ENCODE peak calls at places on chromosomes 16 and 17, in four cellular contexts. D, M, C and H are unnamed samples. For H3K4me1, the result is how much of the 10 kb centered on the place peaks cover.

GRCh38 chr17:60327122-60327869 is 64.6 kb downstream of the USP32 start:
- DNase-seq in D (no peak), M (no peak), C (no peak), H (no peak)

GRCh38 chr17:46053911-46054534 is 55.0 kb downstream of the STH start:
- DNase-seq in D (no peak), M (peak), C (no peak), H (no peak)

GRCh38 chr17:46072998-46073397 is 73.9 kb downstream of the STH start:
- DNase-seq in D (no peak), M (peak), C (no peak), H (no peak)

GRCh38 chr17:67128700-67129099 is 84.3 kb downstream of the CACNG1 start:
- DNase-seq in D (no peak), M (no peak), C (no peak), H (no peak)

GRCh38 chr16:2782583-2783351 is 4.6 kb downstream of the PRSS33 start:
- DNase-seq in D (peak), M (no peak), C (no peak), H (no peak)

GRCh38 chr17:7909080-7909479 is 7.0 kb downstream of the RNF227 start:
- DNase-seq in D (no peak), M (no peak), C (no peak), H (no peak)

GRCh38 chr16:19384656-19385055 is 33.0 kb upstream of the TMC5 start:
- DNase-seq in D (peak), M (no peak), C (no peak), H (peak)

GRCh38 chr17:16428098-16428882 is 12.9 kb downstream of the TRPV2 start:
- DNase-seq in D (no peak), M (peak), C (peak), H (peak)

GRCh38 chr17:41212524-41213169 is 13.8 kb upstream of the KRTAP9-2 start:
- DNase-seq in D (no peak), M (no peak), C (no peak), H (peak)

GRCh38 chr17:83171661-83172060 is 92.3 kb downstream of the METRNL start:
- DNase-seq in D (peak), M (no peak), C (peak), H (peak)

GRCh38 chr17:3167574-3167973 is 29.7 kb upstream of the OR1A2 start:
- DNase-seq in D (no peak), M (no peak), C (no peak), H (no peak)

GRCh38 chr17:57970706-57971105 is 15.5 kb upstream of the CUEDC1 start:
- DNase-seq in D (no peak), M (no peak), C (no peak), H (no peak)

GRCh38 chr17:2235792-2236365 is 67.7 kb downstream of the SMG6 start:
- DNase-seq in D (no peak), M (no peak), C (peak), H (no peak)

GRCh38 chr17:1312261-1312870 is 32.9 kb downstream of the TRARG1 start:
- DNase-seq in D (no peak), M (peak), C (peak), H (peak)

GRCh38 chr16:14151256-14152030 is 80.3 kb downstream of the MRTFB start:
- DNase-seq in D (no peak), M (peak), C (no peak), H (no peak)

GRCh38 chr17:40530988-40531971 is 29.9 kb upstream of the TNS4 start:
- DNase-seq in D (peak), M (no peak), C (no peak), H (peak)

GRCh38 chr17:8222380-8222629 is 11.9 kb upstream of the AURKB start:
- DNase-seq in D (no peak), M (no peak), C (no peak), H (no peak)

GRCh38 chr16:67672739-67673662 is 6.4 kb downstream of the C16orf86 start:
- DNase-seq in D (peak), M (peak), C (peak), H (peak)

GRCh38 chr17:78839762-78840529 is 668 bp downstream of the USP36 start:
- DNase-seq in D (no peak), M (peak), C (peak), H (no peak)

GRCh38 chr16:67967956-67968439 is 439 bp downstream of the SLC12A4 start:
- DNase-seq in D (no peak), M (peak), C (peak), H (no peak)

GRCh38 chr16:55021595-55022475 is 91.2 kb downstream of the IRX5 start:
- DNase-seq in D (no peak), M (no peak), C (no peak), H (no peak)

GRCh38 chr17:51346218-51346982 is 86.1 kb downstream of the UTP18 start:
- DNase-seq in D (no peak), M (no peak), C (no peak), H (no peak)

GRCh38 chr17:45975640-45976295 is 23.3 kb upstream of the STH start:
- DNase-seq in D (no peak), M (no peak), C (peak), H (no peak)

GRCh38 chr17:1561420-1562177 is 993 bp downstream of the PITPNA start:
- DNase-seq in D (no peak), M (peak), C (peak), H (no peak)

GRCh38 chr16:25135239-25135878 is 23.8 kb downstream of the LCMT1 start:
- DNase-seq in D (no peak), M (peak), C (no peak), H (no peak)

GRCh38 chr16:81678326-81679095 is 100.6 kb upstream of the PLCG2 start:
- DNase-seq in D (no peak), M (no peak), C (no peak), H (no peak)

GRCh38 chr16:51012396-51012795 is 138.7 kb downstream of the SALL1 start:
- DNase-seq in D (no peak), M (no peak), C (no peak), H (no peak)

DNA sequence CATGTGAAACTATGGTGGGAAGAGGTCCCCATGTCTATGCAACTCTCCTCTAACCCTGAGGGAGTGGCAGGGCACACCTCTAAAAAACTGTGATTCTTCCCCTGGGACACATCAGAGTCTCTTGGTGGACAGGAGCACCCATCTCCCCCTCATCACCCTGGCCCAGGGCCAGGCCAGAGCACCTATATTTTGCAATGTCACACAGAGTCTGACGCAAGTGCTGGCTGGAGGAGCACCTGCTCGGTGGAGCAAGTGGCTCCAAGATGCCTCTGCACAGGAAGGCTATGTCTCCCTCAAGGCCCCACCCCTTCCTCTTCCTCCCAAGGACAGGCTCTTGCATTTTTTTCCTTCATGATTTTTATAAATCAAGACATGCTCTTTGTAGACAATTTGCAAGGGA is 13.3 kb downstream of the SNN start:
- DNase-seq in D (no peak), M (no peak), C (peak), H (peak)
- H3K4me3 ChIP-seq in D (no peak), M (no peak), C (no peak), H (no peak)

DNA sequence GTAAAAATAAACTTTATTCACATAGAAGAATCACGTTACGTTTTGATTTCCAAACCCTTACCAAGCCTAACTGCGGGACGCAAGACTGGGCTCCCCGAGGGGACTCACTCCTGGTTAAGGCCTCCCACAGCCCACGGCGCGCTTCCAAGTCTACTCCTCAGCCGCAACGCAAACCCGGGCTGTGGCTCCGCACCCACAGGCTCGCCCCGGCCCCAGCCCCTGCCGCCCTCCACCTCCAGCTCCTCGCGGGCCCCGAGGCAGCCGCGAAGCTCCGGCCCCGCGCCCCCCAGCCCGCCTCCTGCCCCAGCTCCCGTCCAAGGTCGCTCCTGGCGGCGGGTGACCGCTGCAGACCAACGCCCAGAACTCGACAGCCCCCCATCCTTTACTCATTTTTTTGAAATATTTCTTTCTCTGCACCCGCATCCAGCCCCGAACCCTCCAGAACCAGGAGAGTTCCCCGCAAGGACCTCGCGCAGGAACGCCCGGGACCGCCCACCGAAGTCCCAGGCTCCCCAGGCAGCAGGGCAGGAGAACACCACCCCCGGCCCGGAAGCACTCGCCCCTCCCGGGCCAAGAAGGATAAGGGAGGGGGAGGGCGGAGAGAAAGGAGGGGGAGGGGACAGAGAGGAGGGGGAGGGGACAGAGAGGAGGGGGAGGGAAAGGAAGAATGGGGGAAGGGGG is 918 bp downstream of the USP22 start:
- DNase-seq in D (peak), M (peak), C (peak), H (peak)
- H3K4me1 ChIP-seq in D (under half), M (under half), C (under half), H (under half)

DNA sequence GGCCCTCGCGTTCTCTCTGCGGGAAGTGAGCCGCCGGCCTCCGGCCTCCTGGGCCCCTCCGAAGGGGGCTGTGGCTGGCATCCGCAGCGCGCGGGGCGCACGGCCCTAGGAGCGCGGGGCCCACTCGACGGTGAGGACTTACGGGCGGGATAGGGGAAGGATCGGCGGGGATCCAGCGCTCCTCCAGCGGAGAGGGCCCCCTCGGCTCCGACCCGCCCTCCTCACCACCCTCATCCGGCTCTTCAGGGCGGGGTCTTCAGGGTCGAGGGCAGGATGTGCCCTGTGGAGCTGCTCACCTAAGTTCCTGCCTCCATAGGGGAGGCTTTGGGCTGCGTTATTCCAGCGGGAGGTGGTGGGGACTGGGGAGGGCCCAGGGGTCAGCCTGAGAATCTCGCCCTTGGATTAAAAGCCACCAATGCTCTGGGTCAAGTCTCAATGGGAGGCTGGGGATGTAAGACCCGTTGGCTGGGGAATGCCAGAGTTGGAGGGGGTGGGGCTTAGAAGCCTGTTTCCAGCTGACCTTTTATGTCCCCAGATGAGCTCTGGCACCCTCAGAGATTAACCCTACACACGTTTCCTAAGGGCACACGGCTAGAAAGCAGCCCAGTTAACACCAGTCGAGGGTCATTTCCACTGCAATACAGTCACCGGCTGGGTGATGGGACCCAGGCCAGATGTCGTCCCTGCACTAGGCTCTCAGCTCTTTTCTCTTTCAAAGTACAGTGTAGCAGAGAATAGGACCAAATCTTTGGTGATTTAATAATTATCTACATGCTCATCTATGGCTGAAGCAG is 13.4 kb downstream of the TBX2 start:
- DNase-seq in D (peak), M (no peak), C (peak), H (no peak)
- H3K27ac ChIP-seq in D (peak), M (no peak), C (peak), H (peak)

DNA sequence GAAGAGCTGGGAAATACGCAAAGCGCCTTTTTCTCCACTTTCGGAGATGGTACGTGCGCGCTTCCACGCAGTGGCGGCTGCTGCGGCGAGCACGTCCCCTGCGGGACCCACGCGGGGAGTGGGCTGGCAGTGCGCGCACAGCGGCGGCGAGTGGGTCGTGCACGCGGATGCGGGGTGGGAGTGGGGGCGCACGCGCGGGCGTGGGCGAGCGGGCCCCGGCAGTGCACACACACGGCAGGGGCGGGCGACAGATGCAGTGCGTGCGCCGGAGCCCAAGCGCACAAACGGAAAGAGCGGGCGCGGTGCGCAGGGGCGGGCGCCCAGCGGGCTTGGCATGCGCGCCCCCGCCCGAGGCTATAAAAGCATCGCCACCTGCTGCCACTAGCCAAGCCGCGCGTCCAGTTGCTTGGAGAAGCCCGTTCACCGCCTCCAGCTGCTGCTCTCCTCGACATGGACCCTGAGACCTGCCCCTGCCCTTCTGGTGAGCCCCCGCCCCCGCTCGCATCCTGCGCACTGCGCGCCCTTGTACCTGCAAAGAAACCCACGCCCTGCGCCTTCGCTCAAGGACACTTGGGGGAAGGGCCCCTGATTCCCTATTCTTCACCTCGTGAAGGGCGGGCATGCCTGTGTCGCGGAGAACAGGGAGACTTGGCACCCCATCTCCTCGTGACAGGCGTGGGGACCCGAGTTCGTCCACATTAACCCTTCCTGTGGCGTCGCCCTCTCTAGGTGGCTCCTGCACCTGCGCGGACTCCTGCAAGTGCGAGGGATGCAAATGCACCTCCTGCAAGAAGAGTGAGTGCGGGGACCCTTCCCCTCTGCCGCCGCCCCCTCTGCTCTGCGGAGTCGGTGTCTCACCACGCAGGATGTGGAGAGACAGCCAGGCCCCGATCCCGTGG is at the start of gene MT3:
- DNase-seq in D (no peak), M (no peak), C (peak), H (no peak)
- H3K4me3 ChIP-seq in D (peak), M (peak), C (peak), H (peak)

DNA sequence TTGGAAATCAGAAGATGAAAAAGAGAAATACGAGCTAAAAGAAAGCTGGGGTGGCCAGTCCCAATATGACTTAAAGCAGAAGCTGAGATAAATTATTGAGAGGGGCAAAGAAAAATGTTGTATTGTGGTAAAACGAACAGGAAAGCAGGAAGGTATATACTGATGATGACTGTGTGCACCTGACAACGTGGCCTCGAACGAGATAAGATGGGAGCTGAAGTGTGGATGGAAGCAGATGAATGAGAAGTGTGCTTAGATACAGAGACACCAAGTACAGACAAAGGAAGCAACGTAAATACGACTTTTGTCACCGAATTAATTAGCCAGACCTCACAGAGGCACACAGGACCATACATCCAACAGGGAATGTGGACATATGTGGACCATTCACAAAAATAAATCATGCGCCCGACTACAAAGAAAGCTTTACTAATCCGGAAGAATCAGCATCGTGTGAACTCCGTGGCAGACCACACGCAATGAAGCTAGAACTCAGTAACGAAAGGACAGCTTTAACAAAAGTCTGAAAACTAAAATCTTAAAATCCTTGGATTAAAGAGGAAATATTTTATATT is 218.7 kb downstream of the RPTOR start:
- DNase-seq in D (no peak), M (no peak), C (no peak), H (no peak)
- H3K4me1 ChIP-seq in D (under half), M (under half), C (under half), H (under half)

DNA sequence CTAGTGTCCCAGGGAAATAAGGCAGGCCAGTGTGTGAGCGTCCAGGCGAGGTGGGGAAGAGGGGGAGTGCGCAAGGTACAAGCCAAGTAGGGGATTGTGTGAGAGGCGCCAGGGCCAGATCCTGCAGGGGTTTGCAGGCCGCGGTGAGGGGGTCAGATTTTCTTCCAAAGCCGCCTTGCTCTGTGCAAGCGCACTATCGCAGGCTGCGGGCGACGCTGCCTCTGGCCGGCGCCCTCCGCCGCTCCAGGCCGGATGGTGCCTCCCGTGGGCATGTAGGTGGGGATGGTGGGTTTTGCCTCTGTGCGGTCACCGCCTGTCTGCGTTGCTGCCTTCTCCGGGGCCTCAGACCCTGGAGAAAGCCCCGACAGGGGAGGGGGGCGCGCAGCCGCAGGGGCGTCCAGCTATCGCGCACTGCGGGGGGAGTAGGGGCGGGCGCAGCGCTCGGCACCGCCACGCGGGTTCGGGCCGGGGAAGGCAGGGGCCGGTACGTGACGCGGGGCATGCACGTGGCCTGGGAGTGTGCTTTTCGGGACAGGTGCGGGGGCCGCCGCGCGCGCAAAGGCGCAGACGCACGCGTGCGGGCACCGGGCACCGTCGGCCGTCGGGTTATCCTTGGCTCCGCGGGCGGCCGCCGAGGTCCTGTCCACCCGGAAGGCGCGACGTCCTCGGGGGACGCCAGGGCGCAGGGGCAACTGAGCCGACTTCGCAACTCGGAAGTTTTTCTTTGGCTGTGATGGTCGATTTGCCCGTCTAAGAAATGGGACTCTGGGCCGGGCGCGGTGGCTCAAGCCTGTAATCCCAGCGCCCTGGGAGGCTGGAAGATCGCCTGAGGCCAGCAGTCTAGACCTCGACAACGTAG is 1.1 kb upstream of the HAPSTR1 start:
- DNase-seq in D (peak), M (peak), C (peak), H (peak)
- H3K27ac ChIP-seq in D (peak), M (peak), C (peak), H (peak)

GRCh38 chr17:75511270-75511609 is 4.1 kb downstream of the CASKIN2 start:
- DNase-seq in D (no peak), M (no peak), C (no peak), H (no peak)

GRCh38 chr17:75514299-75515228 is 773 bp downstream of the CASKIN2 start:
- DNase-seq in D (peak), M (peak), C (no peak), H (no peak)

GRCh38 chr17:75513667-75514052 is 1.7 kb downstream of the CASKIN2 start:
- DNase-seq in D (no peak), M (no peak), C (no peak), H (no peak)

GRCh38 chr17:75511610-75512575 is 3.4 kb downstream of the CASKIN2 start:
- DNase-seq in D (no peak), M (peak), C (no peak), H (peak)

DNA sequence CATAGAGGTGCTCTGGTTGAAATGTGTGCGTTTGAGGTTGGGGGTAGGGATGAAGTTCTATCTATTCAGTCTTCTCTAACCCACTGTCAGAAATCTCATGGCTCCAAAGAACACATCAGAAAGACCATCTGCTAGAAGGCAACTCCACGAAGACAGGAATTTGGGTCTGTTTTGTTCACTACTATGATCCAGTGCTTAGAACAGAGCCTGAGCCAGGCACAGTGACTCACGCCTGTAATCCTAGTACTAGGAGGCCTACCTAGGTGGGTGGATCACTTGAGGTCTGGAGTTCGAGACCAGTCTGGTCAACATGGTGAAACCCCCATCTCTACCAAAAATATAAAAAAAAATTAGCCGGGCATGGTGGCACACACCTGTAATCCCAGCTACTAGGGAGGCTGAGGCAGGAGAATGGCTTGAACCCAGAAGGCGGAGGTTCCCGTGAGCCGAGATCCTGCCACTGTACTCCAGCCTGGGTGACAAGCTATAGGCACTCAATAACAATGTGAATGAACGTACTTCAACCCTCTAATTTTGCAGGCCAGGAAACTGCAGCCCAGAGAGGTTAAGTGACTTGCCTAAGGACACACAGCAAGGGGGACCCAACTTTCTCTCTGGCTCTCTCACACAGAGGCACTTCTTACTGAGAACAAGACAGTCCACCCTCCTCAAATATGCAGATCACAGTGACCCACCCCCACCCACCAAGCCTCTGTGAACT is 2.2 kb downstream of the CASKIN2 start:
- DNase-seq in D (no peak), M (peak), C (no peak), H (no peak)
- H3K4me3 ChIP-seq in D (peak), M (no peak), C (peak), H (peak)